ENCODE peak calls at places on chromosomes 12 and 14, in nine cellular contexts. P is nucleus accumbens, N is GM12878, S is T-cell, F is Karpas-422, Q is HTR-8/SVneo, A is AG09319, I is NCI-H510A treated with DMSO at 0.1 percent for 48 hours, Y is left ventricle myocardium superior. X is an unnamed sample.

GRCh38 chr12:31868980-31869379 is 90.2 kb upstream of the RESF1 start:
- DNase-seq in F (no peak), N (no peak), A (no peak), Q (no peak), Y (peak), P (no peak), I (no peak), S (no peak), X (no peak)

GRCh38 chr12:107984973-107985372 is 144.1 kb upstream of the WSCD2 start:
- DNase-seq in F (no peak), S (no peak), I (no peak), Q (no peak), Y (no peak), N (no peak), A (no peak), P (no peak), X (no peak)

GRCh38 chr14:36835145-36835544 is 173.5 kb downstream of the PAX9 start:
- DNase-seq in A (no peak), S (no peak), Q (no peak), P (no peak), Y (no peak), F (peak), I (peak), N (no peak), X (no peak)

GRCh38 chr12:103431387-103431786 is 64.4 kb downstream of the C12orf42 start:
- DNase-seq in Q (no peak), N (no peak), F (no peak), I (no peak), A (no peak), P (no peak), S (no peak), Y (no peak), X (no peak)

GRCh38 chr12:116384629-116385485 is 107.4 kb upstream of the MED13L start:
- DNase-seq in A (no peak), N (no peak), Q (no peak), P (no peak), Y (no peak), S (no peak), I (peak), F (peak), X (peak)

GRCh38 chr12:124938606-124939427 is 24.4 kb upstream of the UBC start:
- DNase-seq in F (peak), P (no peak), A (peak), Y (peak), N (peak), I (no peak), S (peak), Q (peak), X (peak)

GRCh38 chr14:77007339-77007974 is 21.1 kb downstream of the IRF2BPL start:
- DNase-seq in A (no peak), F (no peak), I (peak), Q (no peak), N (no peak), Y (no peak), S (no peak), P (no peak), X (no peak)

GRCh38 chr12:27455589-27455988 is 9.1 kb downstream of the SMCO2 start:
- DNase-seq in N (no peak), P (no peak), I (no peak), A (no peak), Y (no peak), S (no peak), Q (no peak), F (no peak), X (no peak)

GRCh38 chr12:47276253-47277070 is 196.7 kb upstream of the AMIGO2 start:
- DNase-seq in N (peak), P (no peak), Y (no peak), F (peak), S (peak), I (peak), A (peak), Q (peak), X (peak)

GRCh38 chr14:22003471-22003870 is 329.9 kb upstream of the OR4E1 start:
- DNase-seq in I (no peak), N (no peak), A (no peak), Y (no peak), S (no peak), F (no peak), P (no peak), Q (no peak), X (no peak)

GRCh38 chr12:6915023-6915788 is 826 bp downstream of the ENO2 start:
- DNase-seq in S (no peak), Q (no peak), N (no peak), A (no peak), I (no peak), F (peak), P (peak), Y (no peak), X (no peak)

GRCh38 chr12:108738165-108738564 is 6.8 kb upstream of the CORO1C start:
- DNase-seq in Q (no peak), F (no peak), Y (no peak), S (no peak), A (no peak), P (no peak), N (no peak), I (no peak), X (no peak)

GRCh38 chr14:30994681-30995620 is 30.5 kb upstream of the AP4S1 start:
- DNase-seq in Y (no peak), N (peak), P (no peak), Q (no peak), S (no peak), I (no peak), A (no peak), F (peak), X (no peak)

GRCh38 chr12:125525879-125526278 is 460.6 kb downstream of the AACS start:
- DNase-seq in A (no peak), I (no peak), N (no peak), Q (no peak), F (no peak), S (no peak), Y (no peak), P (no peak), X (no peak)

GRCh38 chr14:71478542-71478941 is 453.7 kb upstream of the RGS6 start:
- DNase-seq in F (no peak), A (no peak), Q (no peak), Y (no peak), S (no peak), N (no peak), I (no peak), P (no peak), X (no peak)

GRCh38 chr14:94575730-94576585 is 5.3 kb upstream of the SERPINA5 start:
- DNase-seq in I (no peak), F (no peak), Y (no peak), A (no peak), N (no peak), P (no peak), Q (no peak), S (no peak), X (no peak)

GRCh38 chr14:99564256-99564902 is 39.6 kb downstream of the CCDC85C start:
- DNase-seq in F (no peak), Y (peak), N (no peak), S (no peak), Q (no peak), I (peak), P (peak), A (peak), X (no peak)